ENCODE peak calls at places on chromosome 13, in eight cellular contexts. One of them, this sample, is unnamed.

GRCh38 chr13:20993661-20994440 is 67.5 kb downstream of the LATS2 start:
- DNase-seq in GM12865: no peak
- DNase-seq in activated CD8-positive, alpha-beta T cell treated with anti-CD3 and anti-CD28 coated beads for 36 hours: no peak
- DNase-seq in upper lobe of left lung: no peak
- DNase-seq in ascending aorta: no peak
- DNase-seq in endodermal cell: no peak
- DNase-seq in heart right ventricle: no peak
- DNase-seq in endothelial cell: no peak
- DNase-seq in this sample: no peak

GRCh38 chr13:50224534-50224933 is 209.3 kb downstream of the KCNRG start:
- DNase-seq in GM12865: peak
- DNase-seq in activated CD8-positive, alpha-beta T cell treated with anti-CD3 and anti-CD28 coated beads for 36 hours: peak
- DNase-seq in upper lobe of left lung: no peak
- DNase-seq in ascending aorta: no peak
- DNase-seq in endodermal cell: no peak
- DNase-seq in heart right ventricle: no peak
- DNase-seq in endothelial cell: no peak
- DNase-seq in this sample: no peak

GRCh38 chr13:98798849-98799645 is 46.6 kb upstream of the SLC15A1 start:
- DNase-seq in GM12865: no peak
- DNase-seq in activated CD8-positive, alpha-beta T cell treated with anti-CD3 and anti-CD28 coated beads for 36 hours: no peak
- DNase-seq in upper lobe of left lung: no peak
- DNase-seq in ascending aorta: no peak
- DNase-seq in endodermal cell: no peak
- DNase-seq in heart right ventricle: no peak
- DNase-seq in endothelial cell: no peak
- DNase-seq in this sample: no peak

GRCh38 chr13:96052655-96053002 is 572 bp downstream of the UGGT2 start:
- DNase-seq in GM12865: peak
- DNase-seq in activated CD8-positive, alpha-beta T cell treated with anti-CD3 and anti-CD28 coated beads for 36 hours: no peak
- DNase-seq in upper lobe of left lung: no peak
- DNase-seq in ascending aorta: no peak
- DNase-seq in endodermal cell: no peak
- DNase-seq in heart right ventricle: no peak
- DNase-seq in endothelial cell: peak
- DNase-seq in this sample: no peak

GRCh38 chr13:58587183-58587582 is 955.6 kb downstream of the PCDH17 start:
- DNase-seq in GM12865: peak
- DNase-seq in activated CD8-positive, alpha-beta T cell treated with anti-CD3 and anti-CD28 coated beads for 36 hours: no peak
- DNase-seq in upper lobe of left lung: no peak
- DNase-seq in ascending aorta: no peak
- DNase-seq in endodermal cell: no peak
- DNase-seq in heart right ventricle: no peak
- DNase-seq in endothelial cell: no peak
- DNase-seq in this sample: no peak

GRCh38 chr13:33016414-33017409 is at the start of gene KL:
- DNase-seq in GM12865: peak
- DNase-seq in activated CD8-positive, alpha-beta T cell treated with anti-CD3 and anti-CD28 coated beads for 36 hours: peak
- DNase-seq in upper lobe of left lung: peak
- DNase-seq in ascending aorta: no peak
- DNase-seq in endodermal cell: peak
- DNase-seq in heart right ventricle: peak
- DNase-seq in endothelial cell: peak
- DNase-seq in this sample: peak

GRCh38 chr13:40340368-40341085 is 325.9 kb downstream of the FOXO1 start:
- DNase-seq in GM12865: no peak
- DNase-seq in activated CD8-positive, alpha-beta T cell treated with anti-CD3 and anti-CD28 coated beads for 36 hours: no peak
- DNase-seq in upper lobe of left lung: no peak
- DNase-seq in ascending aorta: no peak
- DNase-seq in endodermal cell: no peak
- DNase-seq in heart right ventricle: no peak
- DNase-seq in endothelial cell: no peak
- DNase-seq in this sample: peak

GRCh38 chr13:44904982-44905381 is 84.3 kb downstream of the NUFIP1 start:
- DNase-seq in GM12865: no peak
- DNase-seq in activated CD8-positive, alpha-beta T cell treated with anti-CD3 and anti-CD28 coated beads for 36 hours: no peak
- DNase-seq in upper lobe of left lung: no peak
- DNase-seq in ascending aorta: no peak
- DNase-seq in endodermal cell: no peak
- DNase-seq in heart right ventricle: peak
- DNase-seq in endothelial cell: no peak
- DNase-seq in this sample: no peak

GRCh38 chr13:112145221-112146072 is 78.5 kb downstream of the SOX1 start:
- DNase-seq in GM12865: no peak
- DNase-seq in activated CD8-positive, alpha-beta T cell treated with anti-CD3 and anti-CD28 coated beads for 36 hours: no peak
- DNase-seq in upper lobe of left lung: no peak
- DNase-seq in ascending aorta: no peak
- DNase-seq in endodermal cell: peak
- DNase-seq in heart right ventricle: no peak
- DNase-seq in endothelial cell: no peak
- DNase-seq in this sample: no peak

GRCh38 chr13:44932850-44933251 is 56.4 kb downstream of the NUFIP1 start:
- DNase-seq in GM12865: no peak
- DNase-seq in activated CD8-positive, alpha-beta T cell treated with anti-CD3 and anti-CD28 coated beads for 36 hours: no peak
- DNase-seq in upper lobe of left lung: no peak
- DNase-seq in ascending aorta: no peak
- DNase-seq in endodermal cell: peak
- DNase-seq in heart right ventricle: no peak
- DNase-seq in endothelial cell: peak
- DNase-seq in this sample: no peak

GRCh38 chr13:33963134-33963533 is 145.2 kb downstream of the RFC3 start:
- DNase-seq in GM12865: no peak
- DNase-seq in activated CD8-positive, alpha-beta T cell treated with anti-CD3 and anti-CD28 coated beads for 36 hours: no peak
- DNase-seq in upper lobe of left lung: no peak
- DNase-seq in ascending aorta: no peak
- DNase-seq in endodermal cell: no peak
- DNase-seq in heart right ventricle: no peak
- DNase-seq in endothelial cell: no peak
- DNase-seq in this sample: no peak

GRCh38 chr13:96817336-96817941 is 176.8 kb downstream of the OXGR1 start:
- DNase-seq in GM12865: peak
- DNase-seq in activated CD8-positive, alpha-beta T cell treated with anti-CD3 and anti-CD28 coated beads for 36 hours: no peak
- DNase-seq in upper lobe of left lung: no peak
- DNase-seq in ascending aorta: no peak
- DNase-seq in endodermal cell: no peak
- DNase-seq in heart right ventricle: no peak
- DNase-seq in endothelial cell: peak
- DNase-seq in this sample: no peak

GRCh38 chr13:108609353-108609752 is 20.1 kb upstream of the MYO16 start:
- DNase-seq in GM12865: peak
- DNase-seq in activated CD8-positive, alpha-beta T cell treated with anti-CD3 and anti-CD28 coated beads for 36 hours: no peak
- DNase-seq in upper lobe of left lung: no peak
- DNase-seq in ascending aorta: no peak
- DNase-seq in endodermal cell: no peak
- DNase-seq in heart right ventricle: no peak
- DNase-seq in endothelial cell: no peak
- DNase-seq in this sample: no peak

GRCh38 chr13:106468207-106468606 is 67.3 kb downstream of the EFNB2 start:
- DNase-seq in GM12865: no peak
- DNase-seq in activated CD8-positive, alpha-beta T cell treated with anti-CD3 and anti-CD28 coated beads for 36 hours: no peak
- DNase-seq in upper lobe of left lung: peak
- DNase-seq in ascending aorta: no peak
- DNase-seq in endodermal cell: peak
- DNase-seq in heart right ventricle: peak
- DNase-seq in endothelial cell: no peak
- DNase-seq in this sample: no peak

GRCh38 chr13:113974304-113975281 is 717 bp upstream of the C13orf46 start:
- DNase-seq in GM12865: no peak
- DNase-seq in activated CD8-positive, alpha-beta T cell treated with anti-CD3 and anti-CD28 coated beads for 36 hours: no peak
- DNase-seq in upper lobe of left lung: peak
- DNase-seq in ascending aorta: no peak
- DNase-seq in endodermal cell: no peak
- DNase-seq in heart right ventricle: no peak
- DNase-seq in endothelial cell: no peak
- DNase-seq in this sample: no peak

GRCh38 chr13:31951215-31951678 is 80.3 kb upstream of the FRY start:
- DNase-seq in GM12865: peak
- DNase-seq in activated CD8-positive, alpha-beta T cell treated with anti-CD3 and anti-CD28 coated beads for 36 hours: peak
- DNase-seq in upper lobe of left lung: no peak
- DNase-seq in ascending aorta: peak
- DNase-seq in endodermal cell: no peak
- DNase-seq in heart right ventricle: peak
- DNase-seq in endothelial cell: no peak
- DNase-seq in this sample: peak

GRCh38 chr13:30256713-30257432 is 50.5 kb downstream of the KATNAL1 start:
- DNase-seq in GM12865: no peak
- DNase-seq in activated CD8-positive, alpha-beta T cell treated with anti-CD3 and anti-CD28 coated beads for 36 hours: no peak
- DNase-seq in upper lobe of left lung: no peak
- DNase-seq in ascending aorta: no peak
- DNase-seq in endodermal cell: no peak
- DNase-seq in heart right ventricle: no peak
- DNase-seq in endothelial cell: no peak
- DNase-seq in this sample: no peak

GRCh38 chr13:79663977-79664636 is 183.2 kb downstream of the NDFIP2 start:
- DNase-seq in GM12865: no peak
- DNase-seq in activated CD8-positive, alpha-beta T cell treated with anti-CD3 and anti-CD28 coated beads for 36 hours: no peak
- DNase-seq in upper lobe of left lung: no peak
- DNase-seq in ascending aorta: no peak
- DNase-seq in endodermal cell: no peak
- DNase-seq in heart right ventricle: no peak
- DNase-seq in endothelial cell: no peak
- DNase-seq in this sample: no peak

GRCh38 chr13:79660361-79660760 is 179.4 kb downstream of the NDFIP2 start:
- DNase-seq in GM12865: no peak
- DNase-seq in activated CD8-positive, alpha-beta T cell treated with anti-CD3 and anti-CD28 coated beads for 36 hours: no peak
- DNase-seq in upper lobe of left lung: no peak
- DNase-seq in ascending aorta: no peak
- DNase-seq in endodermal cell: no peak
- DNase-seq in heart right ventricle: no peak
- DNase-seq in endothelial cell: no peak
- DNase-seq in this sample: no peak

GRCh38 chr13:79659161-79659560 is 178.2 kb downstream of the NDFIP2 start:
- DNase-seq in GM12865: no peak
- DNase-seq in activated CD8-positive, alpha-beta T cell treated with anti-CD3 and anti-CD28 coated beads for 36 hours: no peak
- DNase-seq in upper lobe of left lung: no peak
- DNase-seq in ascending aorta: no peak
- DNase-seq in endodermal cell: no peak
- DNase-seq in heart right ventricle: peak
- DNase-seq in endothelial cell: no peak
- DNase-seq in this sample: peak

GRCh38 chr13:79663420-79663819 is 182.5 kb downstream of the NDFIP2 start:
- DNase-seq in GM12865: no peak
- DNase-seq in activated CD8-positive, alpha-beta T cell treated with anti-CD3 and anti-CD28 coated beads for 36 hours: no peak
- DNase-seq in upper lobe of left lung: no peak
- DNase-seq in ascending aorta: no peak
- DNase-seq in endodermal cell: no peak
- DNase-seq in heart right ventricle: no peak
- DNase-seq in endothelial cell: no peak
- DNase-seq in this sample: no peak

GRCh38 chr13:79662882-79663281 is 181.9 kb downstream of the NDFIP2 start:
- DNase-seq in GM12865: no peak
- DNase-seq in activated CD8-positive, alpha-beta T cell treated with anti-CD3 and anti-CD28 coated beads for 36 hours: no peak
- DNase-seq in upper lobe of left lung: no peak
- DNase-seq in ascending aorta: no peak
- DNase-seq in endodermal cell: no peak
- DNase-seq in heart right ventricle: peak
- DNase-seq in endothelial cell: no peak
- DNase-seq in this sample: peak
- TF ChIP-seq CTCF in GM12865: no peak
- TF ChIP-seq CTCF in activated CD8-positive, alpha-beta T cell treated with anti-CD3 and anti-CD28 coated beads for 36 hours: no peak
- TF ChIP-seq CTCF in upper lobe of left lung: no peak
- TF ChIP-seq CTCF in ascending aorta: no peak
- TF ChIP-seq CTCF in endodermal cell: peak
- TF ChIP-seq CTCF in heart right ventricle: no peak
- TF ChIP-seq CTCF in endothelial cell: no peak
- TF ChIP-seq CTCF in this sample: no peak

DNA sequence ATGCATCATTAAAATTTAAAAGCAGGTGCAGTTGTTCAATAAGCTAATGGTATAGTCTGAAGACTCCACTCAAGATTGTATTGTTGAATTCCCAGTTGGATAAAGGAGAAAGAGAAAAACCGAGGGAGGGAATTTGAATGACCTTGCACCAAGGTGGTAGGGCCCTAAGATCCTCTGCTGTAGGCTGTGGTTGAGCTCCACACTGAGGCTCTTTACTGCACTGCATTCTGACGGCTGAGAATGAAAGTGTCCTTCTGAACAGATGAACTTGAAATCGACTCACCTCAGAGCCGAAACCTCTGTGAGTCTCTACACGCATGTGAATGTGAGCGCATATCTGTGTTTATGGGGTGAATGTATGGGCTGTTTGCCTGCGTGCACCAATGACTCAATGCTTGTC is 388.9 kb upstream of the DACH1 start:
- DNase-seq in GM12865: peak
- DNase-seq in activated CD8-positive, alpha-beta T cell treated with anti-CD3 and anti-CD28 coated beads for 36 hours: peak
- DNase-seq in upper lobe of left lung: no peak
- DNase-seq in ascending aorta: no peak
- DNase-seq in endodermal cell: peak
- DNase-seq in heart right ventricle: no peak
- DNase-seq in endothelial cell: peak
- DNase-seq in this sample: peak
- TF ChIP-seq CTCF in GM12865: peak
- TF ChIP-seq CTCF in activated CD8-positive, alpha-beta T cell treated with anti-CD3 and anti-CD28 coated beads for 36 hours: no peak
- TF ChIP-seq CTCF in upper lobe of left lung: no peak
- TF ChIP-seq CTCF in ascending aorta: no peak
- TF ChIP-seq CTCF in endodermal cell: peak
- TF ChIP-seq CTCF in heart right ventricle: no peak
- TF ChIP-seq CTCF in endothelial cell: no peak
- TF ChIP-seq CTCF in this sample: peak

DNA sequence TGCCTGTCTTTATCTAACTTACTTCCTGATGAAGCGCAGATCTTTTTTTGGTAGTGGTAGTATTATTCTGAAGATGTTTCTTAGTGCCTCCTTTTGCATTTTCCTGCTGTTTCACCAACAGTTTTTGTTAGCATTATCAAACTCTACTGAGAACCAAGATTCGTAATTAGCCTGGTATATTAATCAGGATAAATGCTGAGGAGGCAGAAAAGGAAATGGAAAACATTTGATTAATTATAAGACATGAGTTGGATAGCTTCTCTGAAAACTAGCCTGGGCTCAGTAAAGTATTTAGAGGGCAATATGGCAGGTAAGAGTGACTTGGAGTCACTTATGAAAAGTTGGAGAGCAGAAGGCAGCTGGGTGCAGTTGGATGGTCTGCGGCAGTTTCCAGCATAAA is 7.1 kb upstream of the TNFRSF19 start:
- DNase-seq in GM12865: no peak
- DNase-seq in activated CD8-positive, alpha-beta T cell treated with anti-CD3 and anti-CD28 coated beads for 36 hours: no peak
- DNase-seq in upper lobe of left lung: no peak
- DNase-seq in ascending aorta: no peak
- DNase-seq in endodermal cell: no peak
- DNase-seq in heart right ventricle: no peak
- DNase-seq in endothelial cell: no peak
- DNase-seq in this sample: no peak
- TF ChIP-seq CTCF in GM12865: no peak
- TF ChIP-seq CTCF in activated CD8-positive, alpha-beta T cell treated with anti-CD3 and anti-CD28 coated beads for 36 hours: no peak
- TF ChIP-seq CTCF in upper lobe of left lung: no peak
- TF ChIP-seq CTCF in ascending aorta: no peak
- TF ChIP-seq CTCF in endodermal cell: no peak
- TF ChIP-seq CTCF in heart right ventricle: no peak
- TF ChIP-seq CTCF in endothelial cell: no peak
- TF ChIP-seq CTCF in this sample: no peak

GRCh38 chr13:37960427-37960826 is 90.9 kb upstream of the TRPC4 start:
- DNase-seq in GM12865: no peak
- DNase-seq in activated CD8-positive, alpha-beta T cell treated with anti-CD3 and anti-CD28 coated beads for 36 hours: no peak
- DNase-seq in upper lobe of left lung: no peak
- DNase-seq in ascending aorta: no peak
- DNase-seq in endodermal cell: no peak
- DNase-seq in heart right ventricle: no peak
- DNase-seq in endothelial cell: no peak
- DNase-seq in this sample: no peak
- TF ChIP-seq CTCF in GM12865: no peak
- TF ChIP-seq CTCF in activated CD8-positive, alpha-beta T cell treated with anti-CD3 and anti-CD28 coated beads for 36 hours: no peak
- TF ChIP-seq CTCF in upper lobe of left lung: no peak
- TF ChIP-seq CTCF in ascending aorta: no peak
- TF ChIP-seq CTCF in endodermal cell: peak
- TF ChIP-seq CTCF in heart right ventricle: no peak
- TF ChIP-seq CTCF in endothelial cell: peak
- TF ChIP-seq CTCF in this sample: no peak

This sample was measured in body of pancreas.